ENCODE peak calls at places on chromosomes 1 and 21, in six cellular contexts. One of them, this sample, is unnamed.

GRCh38 chr1:230794431-230794830 is 47.2 kb downstream of the CAPN9 start:
- DNase-seq in K562: no peak
- DNase-seq in GM12878: no peak
- DNase-seq in H1: no peak
- DNase-seq in SK-N-SH: peak; percentile 39
- DNase-seq in HepG2: no peak
- DNase-seq in this sample: no peak

GRCh38 chr1:87904668-87905067 is 576.0 kb downstream of the LMO4 start:
- DNase-seq in K562: no peak
- DNase-seq in GM12878: no peak
- DNase-seq in H1: no peak
- DNase-seq in SK-N-SH: no peak
- DNase-seq in HepG2: no peak
- DNase-seq in this sample: no peak

GRCh38 chr1:223731076-223731770 is 18.9 kb downstream of the CAPN2 start:
- DNase-seq in K562: no peak
- DNase-seq in GM12878: no peak
- DNase-seq in H1: no peak
- DNase-seq in SK-N-SH: no peak
- DNase-seq in HepG2: no peak
- DNase-seq in this sample: no peak

GRCh38 chr1:108049083-108049819 is 84.3 kb upstream of the VAV3 start:
- DNase-seq in K562: peak; percentile 36
- DNase-seq in GM12878: no peak
- DNase-seq in H1: no peak
- DNase-seq in SK-N-SH: peak; percentile 18
- DNase-seq in HepG2: no peak
- DNase-seq in this sample: peak; percentile 68

GRCh38 chr1:59020151-59020997 is 236.5 kb upstream of the JUN start:
- DNase-seq in K562: peak; percentile 48
- DNase-seq in GM12878: peak; percentile 87
- DNase-seq in H1: no peak
- DNase-seq in SK-N-SH: no peak
- DNase-seq in HepG2: no peak
- DNase-seq in this sample: no peak

GRCh38 chr1:57058652-57059501 is 93.1 kb upstream of the C8B start:
- DNase-seq in K562: no peak
- DNase-seq in GM12878: no peak
- DNase-seq in H1: no peak
- DNase-seq in SK-N-SH: no peak
- DNase-seq in HepG2: peak; percentile 7
- DNase-seq in this sample: no peak

GRCh38 chr21:35102488-35103407 is 53.6 kb upstream of the RUNX1 start:
- DNase-seq in K562: peak; percentile 76
- DNase-seq in GM12878: no peak
- DNase-seq in H1: no peak
- DNase-seq in SK-N-SH: no peak
- DNase-seq in HepG2: peak; percentile 48
- DNase-seq in this sample: peak; percentile 74

GRCh38 chr1:223831755-223832636 is 13.8 kb downstream of the TP53BP2 start:
- DNase-seq in K562: no peak
- DNase-seq in GM12878: no peak
- DNase-seq in H1: no peak
- DNase-seq in SK-N-SH: peak; percentile 19
- DNase-seq in HepG2: no peak
- DNase-seq in this sample: peak; percentile 65

GRCh38 chr1:107276247-107276646 is 135.4 kb downstream of the NTNG1 start:
- DNase-seq in K562: no peak
- DNase-seq in GM12878: no peak
- DNase-seq in H1: no peak
- DNase-seq in SK-N-SH: no peak
- DNase-seq in HepG2: no peak
- DNase-seq in this sample: no peak

GRCh38 chr1:20578721-20579380 is 10.0 kb upstream of the CDA start:
- DNase-seq in K562: no peak
- DNase-seq in GM12878: no peak
- DNase-seq in H1: no peak
- DNase-seq in SK-N-SH: no peak
- DNase-seq in HepG2: no peak
- DNase-seq in this sample: peak; percentile 41

GRCh38 chr1:201363455-201363854 is 14.0 kb downstream of the TNNT2 start:
- DNase-seq in K562: no peak
- DNase-seq in GM12878: no peak
- DNase-seq in H1: no peak
- DNase-seq in SK-N-SH: no peak
- DNase-seq in HepG2: no peak
- DNase-seq in this sample: no peak

GRCh38 chr1:96116707-96117106 is 604.9 kb upstream of the PTBP2 start:
- DNase-seq in K562: no peak
- DNase-seq in GM12878: no peak
- DNase-seq in H1: no peak
- DNase-seq in SK-N-SH: no peak
- DNase-seq in HepG2: no peak
- DNase-seq in this sample: no peak

GRCh38 chr1:25781130-25781433 is 18.9 kb upstream of the SELENON start:
- DNase-seq in K562: no peak
- DNase-seq in GM12878: no peak
- DNase-seq in H1: no peak
- DNase-seq in SK-N-SH: no peak
- DNase-seq in HepG2: no peak
- DNase-seq in this sample: no peak

GRCh38 chr1:226121587-226122400 is 59.3 kb downstream of the H3-3A start:
- DNase-seq in K562: peak; percentile 96
- DNase-seq in GM12878: no peak
- DNase-seq in H1: no peak
- DNase-seq in SK-N-SH: peak; percentile 98
- DNase-seq in HepG2: peak; percentile 49
- DNase-seq in this sample: peak; percentile 51

GRCh38 chr1:11967028-11967547 is 13.2 kb upstream of the MFN2 start:
- DNase-seq in K562: peak; percentile 65
- DNase-seq in GM12878: peak; percentile 41
- DNase-seq in H1: peak; percentile 76
- DNase-seq in SK-N-SH: peak; percentile 69
- DNase-seq in HepG2: peak; percentile 89
- DNase-seq in this sample: peak; percentile 76

GRCh38 chr1:10607228-10607627 is 132.5 kb downstream of the PEX14 start:
- DNase-seq in K562: no peak
- DNase-seq in GM12878: no peak
- DNase-seq in H1: no peak
- DNase-seq in SK-N-SH: no peak
- DNase-seq in HepG2: no peak
- DNase-seq in this sample: no peak

GRCh38 chr1:222852326-222852725 is 37.5 kb downstream of the DISP1 start:
- DNase-seq in K562: no peak
- DNase-seq in GM12878: no peak
- DNase-seq in H1: no peak
- DNase-seq in SK-N-SH: no peak
- DNase-seq in HepG2: no peak
- DNase-seq in this sample: no peak

GRCh38 chr1:97668945-97669344 is 251.9 kb downstream of the DPYD start:
- DNase-seq in K562: no peak
- DNase-seq in GM12878: no peak
- DNase-seq in H1: no peak
- DNase-seq in SK-N-SH: peak; percentile 4
- DNase-seq in HepG2: no peak
- DNase-seq in this sample: no peak

GRCh38 chr1:86119214-86119764 is 37.3 kb downstream of the COL24A1 start:
- DNase-seq in K562: no peak
- DNase-seq in GM12878: no peak
- DNase-seq in H1: no peak
- DNase-seq in SK-N-SH: no peak
- DNase-seq in HepG2: no peak
- DNase-seq in this sample: no peak

GRCh38 chr1:243748706-243749283 is 101.2 kb downstream of the AKT3 start:
- DNase-seq in K562: peak; percentile 67
- DNase-seq in GM12878: peak; percentile 28
- DNase-seq in H1: no peak
- DNase-seq in SK-N-SH: peak; percentile 77
- DNase-seq in HepG2: peak; percentile 49
- DNase-seq in this sample: peak; percentile 58

GRCh38 chr1:23722652-23723051 is 20.6 kb upstream of the ELOA start:
- DNase-seq in K562: no peak
- DNase-seq in GM12878: no peak
- DNase-seq in H1: no peak
- DNase-seq in SK-N-SH: no peak
- DNase-seq in HepG2: no peak
- DNase-seq in this sample: no peak

GRCh38 chr1:23720256-23720995 is 22.8 kb upstream of the ELOA start:
- DNase-seq in K562: no peak
- DNase-seq in GM12878: peak; percentile 92
- DNase-seq in H1: no peak
- DNase-seq in SK-N-SH: no peak
- DNase-seq in HepG2: no peak
- DNase-seq in this sample: no peak

GRCh38 chr1:23719162-23719820 is 24.0 kb upstream of the ELOA start:
- DNase-seq in K562: no peak
- DNase-seq in GM12878: no peak
- DNase-seq in H1: no peak
- DNase-seq in SK-N-SH: no peak
- DNase-seq in HepG2: no peak
- DNase-seq in this sample: no peak

DNA sequence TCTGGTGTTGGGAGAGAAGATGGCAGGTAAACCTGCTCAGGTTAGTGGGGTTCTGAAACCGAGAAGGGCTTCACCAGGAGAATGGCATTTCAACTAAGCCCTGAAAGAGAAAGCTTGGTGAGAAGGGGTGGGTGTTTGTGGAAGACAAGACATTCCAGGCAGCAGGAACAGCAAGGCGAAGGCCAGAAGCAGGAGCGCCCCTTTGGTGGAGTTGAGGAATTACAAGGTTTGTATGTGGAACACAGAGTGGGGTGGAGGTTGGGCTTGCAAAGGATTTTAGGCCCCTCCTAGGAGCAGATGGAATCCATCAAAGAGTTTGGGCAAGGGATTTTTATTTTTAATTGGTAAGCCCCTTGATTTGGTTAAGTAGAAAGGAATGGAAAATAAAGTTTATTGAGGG is 24.8 kb upstream of the ELOA start:
- DNase-seq in K562: peak; percentile 57
- DNase-seq in GM12878: no peak
- DNase-seq in H1: peak; percentile 59
- DNase-seq in SK-N-SH: peak; percentile 63
- DNase-seq in HepG2: peak; percentile 36
- DNase-seq in this sample: no peak
- TF ChIP-seq GABPA in K562: no peak
- TF ChIP-seq GABPA in GM12878: no peak
- TF ChIP-seq GABPA in H1: no peak
- TF ChIP-seq GABPA in SK-N-SH: no peak
- TF ChIP-seq GABPA in HepG2: no peak
- TF ChIP-seq GABPA in this sample: no peak

DNA sequence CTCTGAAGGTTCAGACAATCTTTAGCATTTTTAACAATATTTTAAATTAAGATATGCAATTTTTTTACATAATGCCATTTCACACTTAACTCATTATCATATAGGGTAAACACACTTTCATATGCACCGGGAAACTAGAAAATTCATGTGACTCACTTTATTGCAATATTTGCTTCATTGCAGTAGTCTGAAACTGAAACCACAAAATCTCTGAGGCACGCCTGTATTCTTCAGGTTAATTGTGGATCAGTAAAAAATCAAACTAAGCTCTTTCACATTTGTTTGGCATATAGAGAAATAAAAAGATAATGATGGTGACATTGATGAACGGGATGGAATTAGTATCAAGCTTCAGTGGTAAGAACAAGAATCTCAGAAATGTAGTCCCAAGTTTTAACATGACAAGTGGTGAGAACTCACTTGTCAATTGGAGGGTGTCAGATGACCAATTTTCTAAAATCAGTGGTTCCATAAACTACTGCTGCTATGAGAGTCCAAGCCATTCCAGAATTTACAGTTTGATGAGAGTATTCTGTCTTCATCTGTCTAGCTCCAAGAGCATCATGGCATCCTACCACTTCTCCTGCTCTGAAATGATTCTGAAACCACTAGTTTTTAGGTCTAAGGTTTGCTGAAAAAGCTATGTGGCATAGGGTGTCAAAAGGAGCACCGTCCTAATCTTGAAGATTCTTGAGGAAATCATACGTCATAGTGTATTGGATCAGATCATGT is 281.0 kb downstream of the PTPRC start:
- DNase-seq in K562: no peak
- DNase-seq in GM12878: no peak
- DNase-seq in H1: no peak
- DNase-seq in SK-N-SH: no peak
- DNase-seq in HepG2: no peak
- DNase-seq in this sample: no peak
- H3K4me3 ChIP-seq in K562: no peak overlapping the region
- H3K4me3 ChIP-seq in GM12878: peak overlapping the region; percentile 23
- H3K4me3 ChIP-seq in H1: no peak overlapping the region
- H3K4me3 ChIP-seq in SK-N-SH: no peak overlapping the region
- H3K4me3 ChIP-seq in HepG2: no peak overlapping the region
- H3K4me3 ChIP-seq in this sample: no peak overlapping the region

DNA sequence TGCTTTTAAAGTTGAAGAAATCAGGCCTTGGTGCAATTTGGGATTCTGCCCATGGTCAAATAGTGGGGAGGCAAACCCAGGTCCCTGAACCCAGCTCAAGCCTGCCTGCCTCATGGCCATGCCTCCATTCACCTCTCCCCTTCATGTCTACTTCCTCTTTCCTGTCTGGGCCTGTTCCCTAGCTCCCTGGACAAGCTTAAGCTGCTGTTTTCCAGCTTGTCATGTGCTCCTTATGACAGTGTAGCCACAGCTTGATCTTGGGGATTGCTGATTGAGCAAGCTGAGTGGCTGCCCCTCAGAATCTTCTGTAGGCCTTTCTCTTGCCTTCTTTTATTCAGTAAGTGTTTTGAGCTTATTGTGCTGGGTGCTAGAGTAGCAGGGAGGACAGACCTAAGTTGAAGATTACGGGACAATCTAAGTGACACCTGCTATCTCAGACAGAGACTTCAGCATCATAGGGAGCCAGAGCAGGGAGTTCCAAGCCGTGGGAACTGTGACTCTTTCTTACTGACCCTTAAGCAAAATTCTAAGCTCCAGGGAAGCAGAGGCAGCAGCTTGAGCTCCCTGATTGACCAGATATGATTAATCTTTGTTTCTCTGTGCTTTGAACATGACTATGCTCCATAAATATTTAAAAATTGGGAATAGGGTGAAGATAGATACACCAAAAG is 520 bp upstream of the MR1 start:
- DNase-seq in K562: peak; percentile 48
- DNase-seq in GM12878: peak; percentile 65
- DNase-seq in H1: no peak
- DNase-seq in SK-N-SH: no peak
- DNase-seq in HepG2: no peak
- DNase-seq in this sample: peak; percentile 73
- TF ChIP-seq GABPA in K562: peak; percentile 77
- TF ChIP-seq GABPA in GM12878: no peak
- TF ChIP-seq GABPA in H1: no peak
- TF ChIP-seq GABPA in SK-N-SH: no peak
- TF ChIP-seq GABPA in HepG2: peak; percentile 44
- TF ChIP-seq GABPA in this sample: no peak

DNA sequence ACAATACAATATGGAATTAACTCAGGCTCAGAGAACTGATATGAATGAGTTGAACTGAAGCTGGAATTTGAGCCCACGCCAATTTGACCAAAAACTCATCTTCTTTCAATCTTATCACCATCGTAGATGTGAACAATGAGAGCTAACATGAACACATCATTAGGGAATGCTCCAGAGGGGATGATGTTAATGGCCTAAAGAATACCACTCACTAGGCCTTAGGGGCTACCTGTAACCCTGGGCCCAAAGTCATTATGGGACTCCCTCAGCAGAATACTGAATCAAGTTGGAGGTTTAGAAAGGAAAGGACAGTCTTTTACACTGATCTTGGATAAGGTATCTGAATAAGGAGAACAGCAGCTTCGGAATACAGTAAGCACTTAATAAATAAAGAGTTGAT is 73.6 kb downstream of the C1orf94 start:
- DNase-seq in K562: no peak
- DNase-seq in GM12878: no peak
- DNase-seq in H1: no peak
- DNase-seq in SK-N-SH: no peak
- DNase-seq in HepG2: no peak
- DNase-seq in this sample: no peak
- H3K4me3 ChIP-seq in K562: no peak overlapping the region
- H3K4me3 ChIP-seq in GM12878: no peak overlapping the region
- H3K4me3 ChIP-seq in H1: no peak overlapping the region
- H3K4me3 ChIP-seq in SK-N-SH: no peak overlapping the region
- H3K4me3 ChIP-seq in HepG2: no peak overlapping the region
- H3K4me3 ChIP-seq in this sample: no peak overlapping the region